ENCODE peak calls at places on chromosomes 5 and 9, in eight cellular contexts. Y, M, V, C, A, Z, X and H are unnamed samples.

GRCh38 chr5:107875834-107876233 is 205.1 kb upstream of the EFNA5 start:
- DNase-seq in C (no peak), Z (no peak), Y (peak), X (no peak), V (no peak), A (peak), M (peak), H (peak)

GRCh38 chr5:55438931-55439477 is 95.8 kb downstream of the PLPP1 start:
- DNase-seq in X (no peak), V (no peak), Z (no peak), C (no peak), M (peak), A (peak), Y (peak), H (no peak)

GRCh38 chr9:557601-558201 is 283.8 kb upstream of the DMRT1 start:
- DNase-seq in Z (no peak), C (peak), A (no peak), Y (peak), M (no peak), X (no peak), V (no peak), H (no peak)

GRCh38 chr5:128559300-128560297 is 21.6 kb upstream of the FBN2 start:
- DNase-seq in M (peak), Z (no peak), C (no peak), V (no peak), X (no peak), Y (peak), A (no peak), H (peak)

GRCh38 chr5:135242496-135243193 is 156.4 kb downstream of the MACROH2A1 start:
- DNase-seq in C (no peak), V (no peak), X (peak), Y (no peak), A (peak), Z (peak), M (no peak), H (no peak)

GRCh38 chr5:67047616-67048015 is 149.0 kb downstream of the CD180 start:
- DNase-seq in Z (no peak), Y (peak), C (no peak), M (no peak), X (no peak), A (no peak), V (no peak), H (no peak)

GRCh38 chr5:37738057-37738691 is 101.7 kb downstream of the GDNF start:
- DNase-seq in Z (no peak), M (peak), A (peak), C (no peak), X (no peak), V (no peak), Y (no peak), H (peak)

GRCh38 chr9:105128908-105129307 is 115.5 kb upstream of the SLC44A1 start:
- DNase-seq in Y (no peak), C (no peak), M (no peak), A (no peak), X (peak), V (no peak), Z (no peak), H (no peak)

GRCh38 chr5:172133359-172134029 is 54.5 kb downstream of the STK10 start:
- DNase-seq in X (no peak), C (no peak), Y (no peak), A (peak), V (peak), Z (peak), M (peak), H (peak)

GRCh38 chr9:106862946-106863740 is at the start of gene ZNF462:
- DNase-seq in X (no peak), A (peak), M (peak), C (peak), Z (peak), V (no peak), Y (peak), H (peak)

GRCh38 chr5:107578051-107578635 is 92.6 kb downstream of the EFNA5 start:
- DNase-seq in C (no peak), Z (no peak), Y (no peak), X (no peak), M (no peak), V (no peak), A (no peak), H (peak)

GRCh38 chr5:134568761-134569725 is 43.6 kb downstream of the JADE2 start:
- DNase-seq in V (peak), C (no peak), Z (peak), M (no peak), X (no peak), Y (no peak), A (peak), H (no peak)

GRCh38 chr9:16223074-16223871 is 647.2 kb downstream of the BNC2 start:
- DNase-seq in C (no peak), V (no peak), M (no peak), Y (no peak), X (no peak), A (no peak), Z (no peak), H (no peak)

GRCh38 chr5:124156408-124157027 is 589.9 kb downstream of the ZNF608 start:
- DNase-seq in V (no peak), X (no peak), Y (no peak), C (no peak), A (peak), Z (no peak), M (peak), H (no peak)

GRCh38 chr5:179307931-179308471 is 37.3 kb downstream of the ADAMTS2 start:
- DNase-seq in Y (no peak), C (no peak), X (no peak), A (no peak), V (peak), M (no peak), Z (peak), H (no peak)

GRCh38 chr5:6436715-6437340 is 11.8 kb upstream of the UBE2QL1 start:
- DNase-seq in Z (no peak), V (no peak), C (no peak), A (no peak), M (no peak), X (no peak), Y (no peak), H (no peak)

GRCh38 chr5:105963856-105964255 is 1706.9 kb downstream of the EFNA5 start:
- DNase-seq in V (no peak), C (no peak), M (no peak), Y (no peak), X (no peak), Z (no peak), A (no peak), H (no peak)

GRCh38 chr5:17355585-17356346 is 138.3 kb downstream of the BASP1 start:
- DNase-seq in Y (no peak), C (no peak), M (peak), X (no peak), A (no peak), V (no peak), Z (no peak), H (no peak)

GRCh38 chr9:94139672-94140417 is 55.6 kb downstream of the PTPDC1 start:
- DNase-seq in X (no peak), C (no peak), A (peak), Y (no peak), M (peak), Z (peak), V (no peak), H (peak)

GRCh38 chr5:220008-220407 is 1.9 kb downstream of the SDHA start:
- DNase-seq in V (no peak), Z (no peak), M (no peak), X (no peak), C (no peak), Y (no peak), A (no peak), H (no peak)

GRCh38 chr5:100667021-100667671 is 132.0 kb downstream of the FAM174A start:
- DNase-seq in Y (no peak), V (no peak), X (no peak), C (no peak), A (peak), M (peak), Z (no peak), H (peak)

GRCh38 chr5:67693956-67694564 is 497.5 kb upstream of the CD180 start:
- DNase-seq in Y (no peak), X (no peak), A (peak), M (peak), C (no peak), V (no peak), Z (peak), H (no peak)

GRCh38 chr9:89496645-89497044 is 1.3 kb downstream of the SEMA4D start:
- DNase-seq in V (peak), C (no peak), A (no peak), M (no peak), X (no peak), Y (no peak), Z (no peak), H (no peak)

GRCh38 chr9:137150485-137151060 is 11.6 kb downstream of the GRIN1 start:
- DNase-seq in A (no peak), M (peak), V (no peak), Z (no peak), X (no peak), C (peak), Y (peak), H (peak)

GRCh38 chr5:122183098-122183794 is 53.9 kb downstream of the ZNF474 start:
- DNase-seq in V (no peak), Z (peak), X (no peak), M (peak), Y (no peak), A (peak), C (no peak), H (peak)

GRCh38 chr5:179834120-179834519 is 13.4 kb downstream of the SQSTM1 start:
- DNase-seq in M (no peak), C (no peak), Y (no peak), Z (no peak), X (no peak), V (no peak), A (no peak), H (no peak)

GRCh38 chr9:89956907-89957306 is 352.1 kb downstream of the GADD45G start:
- DNase-seq in V (no peak), Y (no peak), M (no peak), Z (no peak), X (no peak), A (no peak), C (no peak), H (no peak)

GRCh38 chr5:6408627-6409446 is 30.5 kb upstream of the MED10 start:
- DNase-seq in A (peak), C (no peak), Z (no peak), Y (no peak), V (no peak), M (no peak), X (no peak), H (no peak)

GRCh38 chr5:72480836-72481235 is 26.4 kb downstream of the ZNF366 start:
- DNase-seq in X (no peak), A (no peak), V (no peak), Z (no peak), Y (no peak), C (no peak), M (no peak), H (no peak)

GRCh38 chr5:78399115-78399514 is 38.7 kb downstream of the SCAMP1 start:
- DNase-seq in M (no peak), A (peak), Z (no peak), C (no peak), Y (no peak), V (no peak), X (no peak), H (no peak)

GRCh38 chr5:123215929-123216702 is 127.1 kb downstream of the PRDM6 start:
- DNase-seq in M (no peak), C (no peak), V (no peak), Z (no peak), A (no peak), Y (peak), X (no peak), H (no peak)

GRCh38 chr5:181190711-181191525 is 14.1 kb downstream of the TRIM7 start:
- DNase-seq in V (peak), Y (peak), Z (no peak), X (no peak), A (peak), C (no peak), M (no peak), H (no peak)

GRCh38 chr9:92506184-92506857 is 24.0 kb upstream of the ASPN start:
- DNase-seq in X (no peak), V (no peak), M (peak), C (no peak), Z (peak), A (peak), Y (no peak), H (peak)

GRCh38 chr9:37582548-37583157 is 6.5 kb upstream of the FBXO10 start:
- DNase-seq in A (peak), Z (no peak), Y (peak), C (no peak), M (peak), X (no peak), V (no peak), H (peak)

GRCh38 chr9:134178781-134179551 is 14.6 kb upstream of the RNU6ATAC start:
- DNase-seq in A (peak), V (peak), X (no peak), Y (no peak), M (no peak), C (no peak), Z (peak), H (no peak)

GRCh38 chr9:92614123-92614510 is 55.8 kb downstream of the IPPK start:
- DNase-seq in X (no peak), A (no peak), C (no peak), M (no peak), V (no peak), Z (no peak), Y (no peak), H (no peak)

GRCh38 chr5:126814721-126815404 is 37.9 kb downstream of the LMNB1 start:
- DNase-seq in A (peak), Y (no peak), X (no peak), Z (no peak), V (no peak), C (no peak), M (no peak), H (no peak)

GRCh38 chr5:11617080-11617479 is 287.2 kb downstream of the CTNND2 start:
- DNase-seq in Y (no peak), X (no peak), A (no peak), Z (no peak), V (no peak), M (no peak), C (no peak), H (no peak)

GRCh38 chr5:79505138-79505537 is 8.8 kb downstream of the HOMER1 start:
- DNase-seq in C (no peak), V (no peak), Z (no peak), Y (no peak), X (no peak), M (no peak), A (no peak), H (no peak)

GRCh38 chr5:57595530-57596098 is 113.0 kb upstream of the ACTBL2 start:
- DNase-seq in X (no peak), Z (no peak), Y (no peak), A (no peak), V (no peak), M (no peak), C (no peak), H (no peak)

GRCh38 chr5:142684508-142685031 is 1.3 kb downstream of the FGF1 start:
- DNase-seq in Y (peak), A (peak), Z (no peak), X (no peak), V (no peak), M (no peak), C (peak), H (no peak)

GRCh38 chr5:142688278-142688677 is 2.4 kb upstream of the FGF1 start:
- DNase-seq in M (no peak), X (no peak), C (no peak), Z (no peak), A (no peak), V (no peak), Y (no peak), H (no peak)

GRCh38 chr5:142685418-142686209 is at the start of gene FGF1:
- DNase-seq in V (no peak), M (peak), Y (no peak), Z (no peak), C (no peak), X (no peak), A (peak), H (peak)

GRCh38 chr5:142686968-142687367 is 1.1 kb upstream of the FGF1 start:
- DNase-seq in Y (no peak), V (no peak), A (no peak), C (no peak), X (no peak), M (no peak), Z (no peak), H (no peak)

GRCh38 chr5:142686210-142686734 is 382 bp upstream of the FGF1 start:
- DNase-seq in C (no peak), X (no peak), M (peak), Y (peak), A (no peak), V (no peak), Z (no peak), H (peak)
- H3K27ac ChIP-seq in C (no peak), X (no peak), M (no peak), Y (no peak), A (no peak), V (no peak), Z (no peak), H (peak)

DNA sequence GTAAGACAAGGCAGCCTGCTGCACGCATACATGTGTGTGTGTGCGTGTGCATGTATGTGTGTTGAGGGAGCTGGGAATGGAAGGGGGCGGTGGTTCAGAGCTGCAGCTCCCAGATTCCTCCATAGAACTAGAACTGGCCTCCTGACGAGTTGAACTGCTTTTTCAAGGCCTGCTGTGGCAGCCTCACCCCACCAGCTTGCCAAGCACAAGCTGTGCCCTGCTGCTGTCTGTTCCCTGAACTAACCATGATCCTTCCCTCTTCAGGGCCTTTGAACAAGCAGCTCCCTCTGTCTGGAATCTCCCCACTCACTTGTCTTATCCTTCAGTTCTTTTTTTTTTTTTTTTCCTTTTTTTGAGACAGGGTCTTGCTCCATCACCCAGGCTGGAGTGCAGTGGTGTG is 22.6 kb downstream of the LRSAM1 start:
- DNase-seq in X (no peak), C (no peak), A (no peak), V (no peak), Y (no peak), Z (no peak), M (no peak), H (no peak)
- TF ChIP-seq CTCF in X (no peak), C (no peak), A (no peak), V (no peak), Y (no peak), Z (no peak), M (no peak), H (no peak)

DNA sequence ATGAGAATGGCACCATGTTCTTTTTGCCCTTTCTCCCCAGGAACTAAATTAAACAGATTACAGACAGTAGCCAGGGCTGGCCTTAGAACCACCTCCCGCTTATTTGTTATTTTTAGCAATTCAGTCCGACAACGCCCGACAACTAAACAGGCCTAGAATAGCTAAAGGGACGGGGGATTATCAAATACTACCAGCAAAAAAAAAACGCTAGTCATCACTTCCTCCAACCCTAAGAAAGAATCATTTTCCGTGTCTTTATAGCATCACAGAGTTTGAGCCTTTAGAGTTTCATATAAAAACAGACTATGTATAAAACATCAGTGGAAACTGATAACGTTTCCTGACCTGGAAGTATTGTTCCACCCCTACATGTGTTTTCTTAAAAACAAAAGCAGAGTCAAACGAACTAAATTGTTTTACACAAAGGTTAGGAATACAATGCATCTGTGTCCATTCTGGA is 35.3 kb downstream of the PFDN1 start:
- DNase-seq in V (no peak), X (no peak), A (no peak), C (no peak), Y (no peak), M (no peak), Z (no peak), H (no peak)
- H3K27ac ChIP-seq in V (no peak), X (no peak), A (peak), C (no peak), Y (no peak), M (no peak), Z (peak), H (no peak)

GRCh38 chr9:113150670-113151591 is at the start of gene SLC31A2:
- DNase-seq in Z (peak), A (peak), X (peak), C (peak), V (peak), M (peak), Y (peak), H (peak)
- TF ChIP-seq CTCF in Z (peak), A (peak), X (peak), C (peak), V (peak), M (peak), Y (peak), H (peak)

DNA sequence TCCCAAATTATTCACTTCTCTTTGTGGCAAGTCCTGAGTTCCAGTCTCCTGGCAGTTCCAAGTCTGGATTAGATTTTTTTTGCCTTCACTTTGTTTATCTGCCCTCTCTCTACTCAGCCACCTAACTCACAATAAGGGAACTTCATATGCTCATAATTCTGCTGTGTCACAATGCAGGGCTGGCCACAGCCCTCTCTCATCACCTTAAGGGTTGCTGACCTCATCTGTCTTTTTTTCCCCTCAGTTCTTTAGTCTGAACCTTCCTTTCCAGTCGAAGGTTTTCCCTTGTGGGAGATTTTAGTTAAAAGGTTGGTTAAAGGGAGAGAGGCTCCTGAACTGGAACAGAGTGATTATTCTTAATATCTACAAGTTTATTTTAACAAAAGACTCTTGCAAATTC is 4.1 kb downstream of the BAG1 start:
- DNase-seq in M (no peak), X (no peak), C (no peak), Y (no peak), Z (no peak), V (no peak), A (no peak), H (no peak)
- H3K27ac ChIP-seq in M (no peak), X (no peak), C (no peak), Y (no peak), Z (peak), V (no peak), A (no peak), H (no peak)